ENCODE peak calls at places on chromosomes 4 and X, in nine cellular contexts. G is SJSA1; M is heart right ventricle; Q is neuronal stem cell; V is suprapubic skin; T is tibial nerve; R is CD4-positive, alpha-beta T cell; S is body of pancreas; W is PC-9. B is an unnamed sample.

GRCh38 chr4:56134272-56134671 is 185.5 kb downstream of the CEP135 start:
- DNase-seq in G (peak; percentile 3), M (peak; percentile 47), Q (no peak), V (no peak), T (no peak), R (no peak), S (peak; percentile 44), W (no peak), B (peak; percentile 99)

GRCh38 chrX:150211988-150212387 is 151.1 kb upstream of the MAMLD1 start:
- DNase-seq in G (peak; percentile 4), M (no peak), Q (no peak), V (no peak), T (no peak), R (no peak), S (no peak), W (no peak), B (no peak)

GRCh38 chrX:28847423-28847822 is 260.2 kb downstream of the IL1RAPL1 start:
- DNase-seq in G (no peak), M (peak; percentile 17), Q (no peak), V (no peak), T (peak; percentile 13), R (no peak), S (peak; percentile 2), W (peak; percentile 14), B (no peak)

GRCh38 chrX:15465347-15465746 is 27.8 kb downstream of the PIR start:
- DNase-seq in G (no peak), M (no peak), Q (no peak), V (no peak), T (peak; percentile 13), R (no peak), S (no peak), W (no peak), B (peak; percentile 14)

GRCh38 chr4:105145913-105146285 is 777 bp upstream of the TET2 start:
- DNase-seq in G (no peak), M (no peak), Q (peak; percentile 17), V (peak; percentile 64), T (no peak), R (peak; percentile 11), S (no peak), W (no peak), B (no peak)

GRCh38 chr4:122990891-122991290 is 68.5 kb upstream of the NUDT6 start:
- DNase-seq in G (no peak), M (no peak), Q (no peak), V (no peak), T (no peak), R (no peak), S (no peak), W (no peak), B (no peak)

GRCh38 chr4:178198691-178199090 is 756.5 kb upstream of the AGA start:
- DNase-seq in G (no peak), M (no peak), Q (no peak), V (no peak), T (no peak), R (no peak), S (no peak), W (no peak), B (no peak)

GRCh38 chrX:149518236-149518635 is 13.1 kb upstream of the IDS start:
- DNase-seq in G (no peak), M (no peak), Q (no peak), V (no peak), T (no peak), R (no peak), S (no peak), W (no peak), B (no peak)

GRCh38 chrX:18900401-18900976 is 83.4 kb downstream of the PHKA2 start:
- DNase-seq in G (no peak), M (no peak), Q (no peak), V (no peak), T (no peak), R (no peak), S (no peak), W (no peak), B (no peak)

GRCh38 chr4:135050086-135050717 is 848.6 kb upstream of the PABPC4L start:
- DNase-seq in G (no peak), M (no peak), Q (no peak), V (no peak), T (no peak), R (no peak), S (no peak), W (no peak), B (peak; percentile 2)

GRCh38 chr4:128449251-128449650 is 161.6 kb upstream of the PGRMC2 start:
- DNase-seq in G (no peak), M (no peak), Q (no peak), V (no peak), T (no peak), R (no peak), S (no peak), W (no peak), B (no peak)

GRCh38 chr4:64230709-64231310 is 178.4 kb downstream of the TECRL start:
- DNase-seq in G (no peak), M (no peak), Q (peak; percentile 17), V (no peak), T (no peak), R (no peak), S (no peak), W (no peak), B (peak; percentile 10)

GRCh38 chr4:151157543-151157942 is 58.1 kb downstream of the RPS3A start:
- DNase-seq in G (no peak), M (no peak), Q (no peak), V (no peak), T (no peak), R (no peak), S (no peak), W (no peak), B (no peak)
- H3K27ac ChIP-seq in G (no peak overlapping the region), M (no peak overlapping the region), Q (no peak overlapping the region), V (no peak overlapping the region), T (no peak overlapping the region), R (no peak overlapping the region), S (no peak overlapping the region), W (no peak overlapping the region), B (no peak overlapping the region)

DNA sequence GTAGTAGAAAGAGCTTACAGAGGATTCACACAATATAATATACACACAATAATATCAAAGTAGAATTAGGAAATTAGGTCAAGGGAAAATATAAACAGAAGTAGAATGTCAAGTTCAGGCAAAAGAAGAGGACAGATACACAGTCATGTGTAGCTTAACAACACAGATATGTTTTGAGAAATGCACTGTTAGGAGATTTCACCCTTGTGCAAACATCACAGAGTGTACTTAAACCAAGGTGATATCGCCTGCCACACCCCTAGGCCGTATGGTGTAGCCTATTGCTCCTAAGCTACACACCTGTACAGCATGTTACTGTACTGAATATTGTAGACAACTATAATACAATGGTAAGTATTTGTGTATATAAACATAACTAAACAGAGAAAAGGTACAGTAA is 110.0 kb upstream of the EDNRA start:
- DNase-seq in G (no peak), M (no peak), Q (no peak), V (no peak), T (no peak), R (no peak), S (no peak), W (no peak), B (no peak)
- H3K27ac ChIP-seq in G (no peak overlapping the region), M (no peak overlapping the region), Q (no peak overlapping the region), V (no peak overlapping the region), T (no peak overlapping the region), R (no peak overlapping the region), S (no peak overlapping the region), W (peak overlapping the region; percentile 78), B (no peak overlapping the region)

GRCh38 chr4:108622828-108623227 is 2.5 kb downstream of the RPL34 start:
- DNase-seq in G (no peak), M (no peak), Q (no peak), V (no peak), T (no peak), R (no peak), S (no peak), W (no peak), B (no peak)

GRCh38 chr4:108620933-108621905 is 843 bp downstream of the RPL34 start:
- DNase-seq in G (no peak), M (no peak), Q (no peak), V (no peak), T (no peak), R (no peak), S (peak; percentile 8), W (no peak), B (peak; percentile 13)

GRCh38 chr4:108622022-108622421 is 1.6 kb downstream of the RPL34 start:
- DNase-seq in G (no peak), M (no peak), Q (no peak), V (no peak), T (no peak), R (no peak), S (no peak), W (no peak), B (no peak)

GRCh38 chr4:108626056-108626455 is 5.7 kb downstream of the RPL34 start:
- DNase-seq in G (no peak), M (no peak), Q (no peak), V (no peak), T (no peak), R (no peak), S (no peak), W (no peak), B (no peak)

GRCh38 chr4:108624263-108625056 is 4.1 kb downstream of the RPL34 start:
- DNase-seq in G (no peak), M (no peak), Q (no peak), V (no peak), T (no peak), R (no peak), S (no peak), W (no peak), B (no peak)
- H3K27ac ChIP-seq in G (no peak overlapping the region), M (no peak overlapping the region), Q (no peak overlapping the region), V (no peak overlapping the region), T (no peak overlapping the region), R (no peak overlapping the region), S (no peak overlapping the region), W (no peak overlapping the region), B (no peak overlapping the region)

GRCh38 chr4:24720979-24721378 is 74.4 kb upstream of the SOD3 start:
- DNase-seq in G (no peak), M (no peak), Q (no peak), V (no peak), T (no peak), R (no peak), S (no peak), W (no peak), B (no peak)

GRCh38 chr4:24722026-24722568 is 73.3 kb upstream of the SOD3 start:
- DNase-seq in G (no peak), M (no peak), Q (no peak), V (no peak), T (no peak), R (no peak), S (no peak), W (no peak), B (no peak)

DNA sequence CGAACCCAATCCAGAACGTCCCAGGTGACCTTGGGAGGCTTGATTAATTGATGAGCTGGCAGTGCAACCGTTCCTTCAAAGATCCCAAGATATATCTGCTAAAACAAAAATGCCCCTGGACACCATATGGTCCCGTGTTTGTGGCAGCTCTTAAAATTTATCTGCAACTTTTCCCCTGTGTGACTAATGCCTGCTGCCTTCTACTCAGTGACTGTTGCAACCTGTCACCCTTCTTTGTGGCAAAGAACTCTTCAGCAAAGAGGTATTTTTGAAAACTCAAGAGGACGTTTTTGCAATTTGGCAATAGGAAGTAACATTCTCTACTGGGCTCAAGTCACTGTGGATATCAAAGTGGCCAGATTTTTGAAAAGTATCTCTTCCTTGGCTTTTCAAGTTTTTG is 75.8 kb upstream of the SOD3 start:
- DNase-seq in G (no peak), M (no peak), Q (no peak), V (no peak), T (no peak), R (no peak), S (no peak), W (no peak), B (no peak)
- H3K27ac ChIP-seq in G (no peak overlapping the region), M (no peak overlapping the region), Q (no peak overlapping the region), V (no peak overlapping the region), T (no peak overlapping the region), R (no peak overlapping the region), S (no peak overlapping the region), W (no peak overlapping the region), B (no peak overlapping the region)

B was measured in cardiac muscle cell.